ENCODE peak calls at places on chromosomes 2 and 18, in eight cellular contexts. L is kidney, E is upper lobe of left lung, Q is fibroblast of the aortic adventitia, R is choroid plexus epithelial cell, U is breast epithelium, J is tibial nerve, M is IMR-90. S is an unnamed sample.

GRCh38 chr2:1564506-1564905 is 151.2 kb downstream of the TPO start:
- DNase-seq in L (no peak), E (no peak), Q (no peak), R (no peak), U (no peak), J (no peak), M (no peak), S (peak; percentile 58)

GRCh38 chr18:6624271-6624670 is 105.2 kb upstream of the ARHGAP28 start:
- DNase-seq in L (no peak), E (no peak), Q (peak; percentile 63), R (peak; percentile 84), U (no peak), J (no peak), M (peak; percentile 73), S (no peak)

GRCh38 chr2:238231809-238232208 is 8.0 kb downstream of the HES6 start:
- DNase-seq in L (no peak), E (no peak), Q (no peak), R (no peak), U (no peak), J (no peak), M (no peak), S (no peak)

GRCh38 chr2:7572460-7572859 is 655.2 kb downstream of the RNF144A start:
- DNase-seq in L (no peak), E (no peak), Q (no peak), R (no peak), U (no peak), J (no peak), M (no peak), S (peak; percentile 36)

GRCh38 chr2:199470672-199471442 is 13.1 kb upstream of the SATB2 start:
- DNase-seq in L (no peak), E (peak; percentile 46), Q (no peak), R (no peak), U (no peak), J (no peak), M (no peak), S (no peak)

GRCh38 chr2:28054916-28055315 is 164.4 kb downstream of the BABAM2 start:
- DNase-seq in L (no peak), E (no peak), Q (no peak), R (no peak), U (no peak), J (no peak), M (peak; percentile 67), S (no peak)

GRCh38 chr2:163462993-163463392 is 272.8 kb downstream of the FIGN start:
- DNase-seq in L (no peak), E (no peak), Q (no peak), R (no peak), U (no peak), J (no peak), M (no peak), S (no peak)

GRCh38 chr18:54873884-54874255 is 45.6 kb downstream of the RAB27B start:
- DNase-seq in L (no peak), E (no peak), Q (no peak), R (no peak), U (peak; percentile 22), J (no peak), M (no peak), S (no peak)

GRCh38 chr2:100988630-100989417 is 13.3 kb upstream of the RPL31 start:
- DNase-seq in L (no peak), E (peak; percentile 47), Q (no peak), R (peak; percentile 39), U (no peak), J (no peak), M (peak; percentile 43), S (no peak)

GRCh38 chr2:168439536-168439935 is 16.5 kb upstream of the CERS6 start:
- DNase-seq in L (no peak), E (no peak), Q (no peak), R (peak; percentile 53), U (no peak), J (no peak), M (peak; percentile 8), S (no peak)

GRCh38 chr2:201058914-201059313 is 12.6 kb downstream of the HYCC2 start:
- DNase-seq in L (no peak), E (no peak), Q (no peak), R (no peak), U (no peak), J (no peak), M (no peak), S (no peak)

GRCh38 chr2:71812736-71813135 is 334.9 kb downstream of the CYP26B1 start:
- DNase-seq in L (no peak), E (no peak), Q (no peak), R (no peak), U (no peak), J (no peak), M (no peak), S (no peak)

GRCh38 chr2:227374158-227374557 is 4.9 kb downstream of the TM4SF20 start:
- DNase-seq in L (no peak), E (no peak), Q (peak; percentile 87), R (peak; percentile 55), U (no peak), J (no peak), M (peak; percentile 57), S (no peak)

GRCh38 chr2:19141234-19142004 is 217.0 kb downstream of the OSR1 start:
- DNase-seq in L (no peak), E (peak; percentile 20), Q (no peak), R (peak; percentile 22), U (no peak), J (no peak), M (peak; percentile 37), S (no peak)

GRCh38 chr2:19138264-19138825 is 220.1 kb downstream of the OSR1 start:
- DNase-seq in L (no peak), E (no peak), Q (no peak), R (no peak), U (no peak), J (no peak), M (no peak), S (no peak)

GRCh38 chr2:19140463-19141208 is 217.8 kb downstream of the OSR1 start:
- DNase-seq in L (no peak), E (no peak), Q (peak; percentile 83), R (peak; percentile 94), U (no peak), J (no peak), M (peak; percentile 95), S (no peak)

GRCh38 chr2:19139386-19139785 is 219.0 kb downstream of the OSR1 start:
- DNase-seq in L (no peak), E (no peak), Q (no peak), R (no peak), U (no peak), J (no peak), M (no peak), S (no peak)

DNA sequence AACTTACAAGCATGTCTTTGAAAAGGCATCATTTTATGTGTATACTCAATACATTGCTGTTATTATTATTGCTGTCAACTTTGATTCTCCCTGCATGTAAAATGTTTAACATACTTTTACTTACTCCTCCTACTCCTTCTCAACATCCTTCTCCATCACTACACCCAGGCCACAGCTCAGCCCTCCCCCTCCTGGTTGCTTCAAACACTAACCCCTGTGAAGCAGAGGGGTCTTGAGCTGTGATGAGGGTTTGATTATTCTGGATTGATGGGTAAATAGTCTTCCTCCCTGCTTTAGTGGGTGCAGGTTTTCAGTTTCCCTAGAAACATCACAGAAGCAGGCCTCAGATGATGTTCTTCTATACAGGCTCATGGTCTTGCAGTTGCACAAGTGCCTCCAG is 221.0 kb downstream of the OSR1 start:
- DNase-seq in L (no peak), E (no peak), Q (no peak), R (no peak), U (no peak), J (no peak), M (no peak), S (no peak)
- TF ChIP-seq CTCF in L (no peak), E (no peak), Q (no peak), R (no peak), U (no peak), J (no peak), M (peak; percentile 3), S (no peak)

DNA sequence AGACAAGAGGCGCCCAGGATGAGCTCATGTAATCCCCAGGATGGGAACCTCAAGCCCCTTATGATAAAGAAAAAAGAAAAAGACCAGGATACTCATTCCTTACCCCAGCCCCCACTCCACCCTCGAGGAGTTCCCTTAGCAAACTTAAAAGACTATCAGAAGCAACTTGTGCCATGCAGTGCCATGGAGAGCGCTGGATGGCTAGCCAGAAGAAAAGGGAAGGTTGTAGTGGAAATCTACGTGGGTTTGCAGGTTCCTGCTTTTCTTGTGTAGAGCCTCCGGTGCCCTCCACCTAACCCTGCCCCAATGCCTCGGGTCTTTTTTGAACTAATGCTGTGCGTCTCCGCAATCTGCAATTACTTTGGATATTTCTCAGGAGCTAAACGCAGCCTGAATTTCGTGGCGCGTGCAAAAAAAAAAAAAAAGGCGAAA is 16.2 kb upstream of the BCL11A start:
- DNase-seq in L (no peak), E (no peak), Q (no peak), R (peak; percentile 10), U (no peak), J (no peak), M (no peak), S (no peak)
- H3K4me3 ChIP-seq in L (no peak overlapping the region), E (no peak overlapping the region), Q (peak overlapping the region; percentile 15), R (peak overlapping the region; percentile 40), U (peak overlapping the region; percentile 36), J (no peak overlapping the region), M (peak overlapping the region; percentile 32), S (peak overlapping the region; percentile 28)

GRCh38 chr2:75605770-75606535 is 40.6 kb upstream of the MRPL19 start:
- DNase-seq in L (no peak), E (no peak), Q (peak; percentile 99), R (peak; percentile 95), U (peak; percentile 64), J (no peak), M (peak; percentile 97), S (no peak)
- TF ChIP-seq CTCF in L (peak; percentile 11), E (no peak), Q (peak; percentile 64), R (peak; percentile 58), U (no peak), J (no peak), M (peak; percentile 60), S (no peak)

DNA sequence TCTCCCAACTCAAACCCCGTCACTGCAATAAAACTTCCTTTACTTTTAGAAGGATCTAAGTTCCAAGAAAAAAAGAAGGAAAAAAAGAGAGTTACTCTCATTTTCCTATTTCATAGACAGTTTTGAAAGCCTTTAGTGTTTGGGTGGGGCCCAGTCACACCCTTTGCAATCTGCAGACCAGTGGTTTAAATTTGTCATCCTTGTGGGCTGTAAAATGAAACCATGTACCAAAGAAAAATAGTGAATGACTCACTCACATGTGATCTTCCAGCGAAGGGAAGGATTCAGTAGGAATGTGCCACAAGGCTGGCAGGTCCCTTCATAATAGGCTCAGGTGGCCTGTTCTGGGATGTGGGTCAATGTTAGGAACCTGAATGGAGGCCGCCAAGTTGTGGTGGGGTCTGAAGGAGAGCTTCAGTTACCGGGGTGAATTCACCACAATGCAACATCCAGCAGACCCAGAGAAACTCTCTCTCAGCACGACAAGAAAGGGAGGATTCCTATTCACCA is 28.3 kb downstream of the ANXA4 start:
- DNase-seq in L (no peak), E (no peak), Q (peak; percentile 89), R (peak; percentile 87), U (no peak), J (no peak), M (peak; percentile 88), S (no peak)
- H3K4me3 ChIP-seq in L (no peak overlapping the region), E (no peak overlapping the region), Q (no peak overlapping the region), R (no peak overlapping the region), U (no peak overlapping the region), J (no peak overlapping the region), M (no peak overlapping the region), S (no peak overlapping the region)

GRCh38 chr18:12990977-12991838 is at the start of gene CEP192:
- DNase-seq in L (peak; percentile 99), E (peak; percentile 98), Q (peak; percentile 98), R (peak; percentile 99), U (peak; percentile 97), J (peak; percentile 94), M (peak; percentile 98), S (peak; percentile 95)
- TF ChIP-seq CTCF in L (no peak), E (peak; percentile 32), Q (no peak), R (no peak), U (no peak), J (no peak), M (no peak), S (no peak)

S was measured in CD8-positive, alpha-beta T cell.